ENCODE peak calls at places on chromosomes 16 and 17, in nine cellular contexts. W, Z, I, U, B, L, T, G and M are unnamed samples.

GRCh38 chr17:43695968-43696865 is 34.5 kb upstream of the MEOX1 start:
- DNase-seq in U (no peak), B (no peak), W (no peak), Z (peak), T (no peak), I (peak), G (no peak), L (no peak), M (no peak)

GRCh38 chr17:40540448-40540847 is 24.8 kb downstream of the CCR7 start:
- DNase-seq in B (no peak), Z (peak), T (peak), L (no peak), W (no peak), U (no peak), I (no peak), G (no peak), M (peak)

GRCh38 chr17:57677301-57677700 is 67.8 kb downstream of the CCDC182 start:
- DNase-seq in U (no peak), L (no peak), I (no peak), W (no peak), B (no peak), T (no peak), Z (peak), G (no peak), M (no peak)

GRCh38 chr16:78005881-78006280 is 16.5 kb upstream of the CLEC3A start:
- DNase-seq in Z (no peak), B (peak), G (peak), W (no peak), T (no peak), U (no peak), L (no peak), I (no peak), M (peak)

GRCh38 chr17:62995377-62995885 is 29.4 kb downstream of the TANC2 start:
- DNase-seq in L (peak), W (no peak), I (peak), Z (no peak), B (peak), G (peak), T (no peak), U (peak), M (peak)

GRCh38 chr17:12673788-12674187 is 8.1 kb downstream of the MYOCD start:
- DNase-seq in U (no peak), G (no peak), Z (no peak), L (no peak), T (no peak), I (peak), B (no peak), W (no peak), M (no peak)

GRCh38 chr16:13936596-13937081 is 16.7 kb downstream of the ERCC4 start:
- DNase-seq in T (peak), I (peak), W (no peak), L (no peak), G (no peak), U (peak), Z (peak), B (no peak), M (peak)

GRCh38 chr16:66696669-66697630 is at the start of gene CMTM4:
- DNase-seq in G (peak), L (peak), I (peak), W (peak), U (peak), B (peak), Z (peak), T (peak), M (peak)

GRCh38 chr16:79195948-79196347 is 404.6 kb downstream of the MAF start:
- DNase-seq in B (no peak), G (no peak), U (no peak), T (no peak), I (no peak), W (no peak), L (no peak), Z (no peak), M (no peak)

GRCh38 chr16:48444574-48444973 is 59.4 kb upstream of the SIAH1 start:
- DNase-seq in B (no peak), W (peak), G (no peak), U (peak), Z (no peak), T (peak), L (peak), I (peak), M (no peak)

GRCh38 chr16:24070851-24071250 is 185.3 kb upstream of the CACNG3 start:
- DNase-seq in L (peak), Z (no peak), I (peak), U (peak), G (peak), B (peak), T (no peak), W (no peak), M (peak)

GRCh38 chr17:60139438-60140285 is 10.1 kb upstream of the CA4 start:
- DNase-seq in W (peak), U (peak), T (peak), G (peak), B (peak), L (peak), I (peak), Z (no peak), M (peak)

GRCh38 chr16:84234656-84235285 is 5.0 kb downstream of the KCNG4 start:
- DNase-seq in Z (no peak), T (peak), I (peak), W (no peak), L (no peak), B (no peak), G (no peak), U (no peak), M (no peak)

GRCh38 chr16:3762080-3762750 is 44.9 kb upstream of the TRAP1 start:
- DNase-seq in U (no peak), Z (peak), I (no peak), L (no peak), W (no peak), B (no peak), G (no peak), T (no peak), M (no peak)

GRCh38 chr17:9467518-9467917 is 108.1 kb downstream of the STX8 start:
- DNase-seq in L (no peak), G (peak), W (no peak), Z (no peak), I (no peak), U (no peak), T (no peak), B (peak), M (no peak)

GRCh38 chr17:80252871-80253270 is 7.8 kb upstream of the RNF213 start:
- DNase-seq in G (peak), B (peak), U (peak), W (no peak), I (peak), L (no peak), T (no peak), Z (no peak), M (peak)
- TF ChIP-seq CTCF in G (peak), B (no peak), U (peak), W (peak), I (peak), L (peak), T (no peak), Z (peak), M (peak)

GRCh38 chr17:33292184-33292980 is 713 bp downstream of the ASIC2 start:
- DNase-seq in L (peak), T (peak), U (no peak), B (peak), Z (no peak), W (no peak), I (peak), G (peak), M (no peak)
- TF ChIP-seq CTCF in L (peak), T (peak), U (no peak), B (peak), Z (no peak), W (peak), I (no peak), G (peak), M (peak)

GRCh38 chr16:54923055-54923473 is 7.6 kb upstream of the IRX5 start:
- DNase-seq in L (no peak), T (no peak), W (no peak), U (no peak), B (no peak), I (no peak), G (no peak), Z (no peak), M (no peak)
- TF ChIP-seq CTCF in L (no peak), T (no peak), W (no peak), U (no peak), B (no peak), I (no peak), G (no peak), Z (no peak), M (no peak)

GRCh38 chr17:21058098-21058893 is 15.5 kb upstream of the USP22 start:
- DNase-seq in Z (no peak), T (no peak), G (no peak), I (peak), W (no peak), L (no peak), U (peak), B (no peak), M (peak)
- TF ChIP-seq CTCF in Z (no peak), T (no peak), G (no peak), I (peak), W (peak), L (no peak), U (peak), B (no peak), M (no peak)

DNA sequence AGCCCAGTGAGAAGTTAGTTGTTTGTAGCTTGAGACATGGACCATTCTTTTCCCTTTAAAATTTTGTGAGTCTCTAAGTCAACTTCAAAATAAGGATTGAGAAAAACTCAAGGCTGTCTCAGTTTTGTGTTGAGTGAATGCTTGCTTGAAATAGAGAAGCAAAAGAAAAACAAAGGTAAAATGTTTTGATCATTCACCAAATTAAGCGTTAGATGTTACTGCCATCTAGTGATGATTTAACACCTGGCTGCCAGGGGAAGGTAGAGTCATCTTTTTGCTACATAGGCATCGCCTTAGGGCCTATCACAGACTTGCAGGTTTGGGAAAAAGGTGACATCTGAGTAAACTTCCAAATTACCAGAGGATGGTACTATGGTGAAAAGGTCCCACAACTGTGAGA is 74.4 kb downstream of the PCTP start:
- DNase-seq in G (peak), I (no peak), L (peak), W (no peak), B (no peak), Z (no peak), T (no peak), U (peak), M (no peak)
- TF ChIP-seq CTCF in G (peak), I (peak), L (peak), W (peak), B (no peak), Z (no peak), T (peak), U (peak), M (peak)

GRCh38 chr16:17431012-17431411 is 39.7 kb downstream of the XYLT1 start:
- DNase-seq in G (no peak), L (no peak), T (no peak), I (peak), U (no peak), Z (no peak), W (no peak), B (no peak), M (no peak)

GRCh38 chr16:17432902-17433576 is 37.7 kb downstream of the XYLT1 start:
- DNase-seq in W (no peak), G (no peak), Z (no peak), B (no peak), I (peak), U (no peak), L (no peak), T (peak), M (no peak)

GRCh38 chr16:17433577-17433960 is 37.2 kb downstream of the XYLT1 start:
- DNase-seq in Z (no peak), I (no peak), W (no peak), B (no peak), U (no peak), G (peak), T (no peak), L (no peak), M (no peak)

GRCh38 chr16:17434006-17434405 is 36.8 kb downstream of the XYLT1 start:
- DNase-seq in I (peak), W (no peak), Z (no peak), B (no peak), L (no peak), U (no peak), T (peak), G (no peak), M (no peak)

GRCh38 chr16:17431904-17432625 is 38.7 kb downstream of the XYLT1 start:
- DNase-seq in G (no peak), W (no peak), T (no peak), B (no peak), Z (no peak), U (no peak), I (no peak), L (no peak), M (no peak)
- TF ChIP-seq CTCF in G (peak), W (no peak), T (no peak), B (peak), Z (peak), U (no peak), I (peak), L (no peak), M (no peak)

GRCh38 chr16:28875134-28876015 is 2.9 kb upstream of the ATP2A1 start:
- DNase-seq in W (no peak), L (no peak), U (no peak), Z (no peak), G (no peak), T (no peak), B (no peak), I (peak), M (no peak)
- TF ChIP-seq CTCF in W (no peak), L (no peak), U (no peak), Z (no peak), G (no peak), T (no peak), B (no peak), I (peak), M (no peak)

GRCh38 chr17:1786708-1787107 is 24.8 kb downstream of the SERPINF1 start:
- DNase-seq in G (no peak), U (no peak), Z (no peak), I (no peak), L (no peak), B (no peak), W (no peak), T (no peak), M (no peak)

GRCh38 chr17:1782171-1782567 is 20.3 kb downstream of the SERPINF1 start:
- DNase-seq in Z (no peak), T (no peak), W (no peak), U (no peak), G (no peak), L (no peak), I (no peak), B (no peak), M (no peak)

GRCh38 chr17:1785925-1786324 is 24.1 kb downstream of the SERPINF1 start:
- DNase-seq in T (no peak), U (no peak), W (no peak), G (no peak), L (no peak), B (no peak), Z (no peak), I (peak), M (no peak)

GRCh38 chr17:1783271-1783670 is 21.4 kb downstream of the SERPINF1 start:
- DNase-seq in T (peak), I (no peak), B (no peak), G (no peak), L (no peak), Z (peak), U (no peak), W (no peak), M (no peak)

GRCh38 chr17:1783834-1784611 is 22.2 kb downstream of the SERPINF1 start:
- DNase-seq in L (peak), Z (peak), B (no peak), U (peak), W (peak), T (peak), G (peak), I (peak), M (no peak)
- TF ChIP-seq CTCF in L (peak), Z (peak), B (peak), U (peak), W (peak), T (peak), G (peak), I (peak), M (peak)

GRCh38 chr17:32349854-32350661 is at the start of gene ZNF207:
- DNase-seq in I (peak), B (peak), L (peak), W (peak), Z (peak), U (peak), T (peak), G (peak), M (peak)
- TF ChIP-seq CTCF in I (no peak), B (no peak), L (no peak), W (no peak), Z (no peak), U (no peak), T (no peak), G (no peak), M (no peak)

DNA sequence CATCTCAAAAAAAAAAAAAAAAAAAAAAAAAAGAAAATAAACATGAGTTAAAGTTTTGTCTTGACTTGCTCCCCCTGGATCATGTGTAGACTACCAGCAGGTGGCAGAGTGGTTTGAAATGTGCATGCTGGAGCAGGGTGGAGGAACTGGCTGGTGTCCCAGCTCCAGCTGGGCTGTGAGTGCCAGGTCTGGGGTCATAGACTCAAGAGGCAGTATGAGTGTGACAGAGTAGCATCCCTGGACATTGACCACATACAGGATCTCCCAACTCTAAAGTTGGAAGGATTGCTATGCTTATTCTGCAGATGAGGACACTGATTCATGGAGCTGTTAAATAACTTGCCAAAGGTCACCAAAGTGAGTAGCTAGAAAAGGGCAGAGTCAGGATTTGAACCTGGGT is 198.0 kb upstream of the MPHOSPH6 start:
- DNase-seq in Z (no peak), L (peak), B (peak), G (peak), W (no peak), I (peak), U (peak), T (no peak), M (peak)
- TF ChIP-seq CTCF in Z (peak), L (peak), B (peak), G (peak), W (peak), I (no peak), U (peak), T (no peak), M (no peak)